ENCODE peak calls at places on chromosome 1, in ten cellular contexts. One of them, this sample, is unnamed.

GRCh38 chr1:223708001-223708359 is 4.4 kb upstream of the CAPN2 start:
- DNase-seq in activated T-cell treated with anti-CD3 and anti-CD28 coated beads, Interleukin-2, amount 50 U/mL, for 72 hours: no peak
- DNase-seq in left ventricle myocardium superior: no peak
- DNase-seq in GF-D8: no peak
- DNase-seq in naive thymus-derived CD8-positive, alpha-beta T cell: no peak
- DNase-seq in activated CD8-positive, alpha-beta memory T cell treated with anti-CD3 and anti-CD28 coated beads for 48 hours: no peak
- DNase-seq in lower leg skin: no peak
- DNase-seq in SJSA1: no peak
- DNase-seq in transverse colon: peak
- DNase-seq in stimulated activated CD8-positive, alpha-beta memory T cell treated with anti-CD3 and anti-CD28 coated beads, Interleukin-2, amount 100 ng/mL, for 48 hours: no peak
- DNase-seq in this sample: no peak

GRCh38 chr1:110879758-110880606 is 7.0 kb downstream of the CD53 start:
- DNase-seq in activated T-cell treated with anti-CD3 and anti-CD28 coated beads, Interleukin-2, amount 50 U/mL, for 72 hours: peak
- DNase-seq in left ventricle myocardium superior: no peak
- DNase-seq in GF-D8: peak
- DNase-seq in naive thymus-derived CD8-positive, alpha-beta T cell: no peak
- DNase-seq in activated CD8-positive, alpha-beta memory T cell treated with anti-CD3 and anti-CD28 coated beads for 48 hours: no peak
- DNase-seq in lower leg skin: no peak
- DNase-seq in SJSA1: no peak
- DNase-seq in transverse colon: peak
- DNase-seq in stimulated activated CD8-positive, alpha-beta memory T cell treated with anti-CD3 and anti-CD28 coated beads, Interleukin-2, amount 100 ng/mL, for 48 hours: no peak
- DNase-seq in this sample: peak

GRCh38 chr1:226990133-226990716 is 50.1 kb downstream of the COQ8A start:
- DNase-seq in activated T-cell treated with anti-CD3 and anti-CD28 coated beads, Interleukin-2, amount 50 U/mL, for 72 hours: peak
- DNase-seq in left ventricle myocardium superior: no peak
- DNase-seq in GF-D8: no peak
- DNase-seq in naive thymus-derived CD8-positive, alpha-beta T cell: peak
- DNase-seq in activated CD8-positive, alpha-beta memory T cell treated with anti-CD3 and anti-CD28 coated beads for 48 hours: peak
- DNase-seq in lower leg skin: no peak
- DNase-seq in SJSA1: no peak
- DNase-seq in transverse colon: peak
- DNase-seq in stimulated activated CD8-positive, alpha-beta memory T cell treated with anti-CD3 and anti-CD28 coated beads, Interleukin-2, amount 100 ng/mL, for 48 hours: peak
- DNase-seq in this sample: peak

GRCh38 chr1:87151500-87152421 is 176.9 kb upstream of the LMO4 start:
- DNase-seq in activated T-cell treated with anti-CD3 and anti-CD28 coated beads, Interleukin-2, amount 50 U/mL, for 72 hours: peak
- DNase-seq in left ventricle myocardium superior: peak
- DNase-seq in GF-D8: peak
- DNase-seq in naive thymus-derived CD8-positive, alpha-beta T cell: peak
- DNase-seq in activated CD8-positive, alpha-beta memory T cell treated with anti-CD3 and anti-CD28 coated beads for 48 hours: peak
- DNase-seq in lower leg skin: peak
- DNase-seq in SJSA1: peak
- DNase-seq in transverse colon: peak
- DNase-seq in stimulated activated CD8-positive, alpha-beta memory T cell treated with anti-CD3 and anti-CD28 coated beads, Interleukin-2, amount 100 ng/mL, for 48 hours: peak
- DNase-seq in this sample: peak

GRCh38 chr1:4794020-4794780 is 139.8 kb downstream of the AJAP1 start:
- DNase-seq in activated T-cell treated with anti-CD3 and anti-CD28 coated beads, Interleukin-2, amount 50 U/mL, for 72 hours: no peak
- DNase-seq in left ventricle myocardium superior: no peak
- DNase-seq in GF-D8: no peak
- DNase-seq in naive thymus-derived CD8-positive, alpha-beta T cell: no peak
- DNase-seq in activated CD8-positive, alpha-beta memory T cell treated with anti-CD3 and anti-CD28 coated beads for 48 hours: no peak
- DNase-seq in lower leg skin: peak
- DNase-seq in SJSA1: no peak
- DNase-seq in transverse colon: no peak
- DNase-seq in stimulated activated CD8-positive, alpha-beta memory T cell treated with anti-CD3 and anti-CD28 coated beads, Interleukin-2, amount 100 ng/mL, for 48 hours: no peak
- DNase-seq in this sample: no peak

GRCh38 chr1:43986712-43987111 is 4.7 kb upstream of the CCDC24 start:
- DNase-seq in activated T-cell treated with anti-CD3 and anti-CD28 coated beads, Interleukin-2, amount 50 U/mL, for 72 hours: no peak
- DNase-seq in left ventricle myocardium superior: no peak
- DNase-seq in GF-D8: no peak
- DNase-seq in naive thymus-derived CD8-positive, alpha-beta T cell: no peak
- DNase-seq in activated CD8-positive, alpha-beta memory T cell treated with anti-CD3 and anti-CD28 coated beads for 48 hours: no peak
- DNase-seq in lower leg skin: no peak
- DNase-seq in SJSA1: no peak
- DNase-seq in transverse colon: peak
- DNase-seq in stimulated activated CD8-positive, alpha-beta memory T cell treated with anti-CD3 and anti-CD28 coated beads, Interleukin-2, amount 100 ng/mL, for 48 hours: no peak
- DNase-seq in this sample: no peak

GRCh38 chr1:43277116-43277876 is 7.5 kb downstream of the TMEM125 start:
- DNase-seq in activated T-cell treated with anti-CD3 and anti-CD28 coated beads, Interleukin-2, amount 50 U/mL, for 72 hours: no peak
- DNase-seq in left ventricle myocardium superior: no peak
- DNase-seq in GF-D8: no peak
- DNase-seq in naive thymus-derived CD8-positive, alpha-beta T cell: no peak
- DNase-seq in activated CD8-positive, alpha-beta memory T cell treated with anti-CD3 and anti-CD28 coated beads for 48 hours: no peak
- DNase-seq in lower leg skin: peak
- DNase-seq in SJSA1: no peak
- DNase-seq in transverse colon: no peak
- DNase-seq in stimulated activated CD8-positive, alpha-beta memory T cell treated with anti-CD3 and anti-CD28 coated beads, Interleukin-2, amount 100 ng/mL, for 48 hours: no peak
- DNase-seq in this sample: no peak

GRCh38 chr1:111334169-111334568 is 43.5 kb downstream of the CHIA start:
- DNase-seq in activated T-cell treated with anti-CD3 and anti-CD28 coated beads, Interleukin-2, amount 50 U/mL, for 72 hours: peak
- DNase-seq in left ventricle myocardium superior: no peak
- DNase-seq in GF-D8: no peak
- DNase-seq in naive thymus-derived CD8-positive, alpha-beta T cell: peak
- DNase-seq in activated CD8-positive, alpha-beta memory T cell treated with anti-CD3 and anti-CD28 coated beads for 48 hours: no peak
- DNase-seq in lower leg skin: no peak
- DNase-seq in SJSA1: no peak
- DNase-seq in transverse colon: no peak
- DNase-seq in stimulated activated CD8-positive, alpha-beta memory T cell treated with anti-CD3 and anti-CD28 coated beads, Interleukin-2, amount 100 ng/mL, for 48 hours: no peak
- DNase-seq in this sample: peak

GRCh38 chr1:155012052-155012546 is 9.5 kb downstream of the ZBTB7B start:
- DNase-seq in activated T-cell treated with anti-CD3 and anti-CD28 coated beads, Interleukin-2, amount 50 U/mL, for 72 hours: no peak
- DNase-seq in left ventricle myocardium superior: peak
- DNase-seq in GF-D8: peak
- DNase-seq in naive thymus-derived CD8-positive, alpha-beta T cell: no peak
- DNase-seq in activated CD8-positive, alpha-beta memory T cell treated with anti-CD3 and anti-CD28 coated beads for 48 hours: no peak
- DNase-seq in lower leg skin: peak
- DNase-seq in SJSA1: no peak
- DNase-seq in transverse colon: peak
- DNase-seq in stimulated activated CD8-positive, alpha-beta memory T cell treated with anti-CD3 and anti-CD28 coated beads, Interleukin-2, amount 100 ng/mL, for 48 hours: no peak
- DNase-seq in this sample: peak

GRCh38 chr1:115099693-115100050 is 10.4 kb upstream of the TSPAN2 start:
- DNase-seq in activated T-cell treated with anti-CD3 and anti-CD28 coated beads, Interleukin-2, amount 50 U/mL, for 72 hours: peak
- DNase-seq in left ventricle myocardium superior: no peak
- DNase-seq in GF-D8: no peak
- DNase-seq in naive thymus-derived CD8-positive, alpha-beta T cell: no peak
- DNase-seq in activated CD8-positive, alpha-beta memory T cell treated with anti-CD3 and anti-CD28 coated beads for 48 hours: no peak
- DNase-seq in lower leg skin: no peak
- DNase-seq in SJSA1: no peak
- DNase-seq in transverse colon: no peak
- DNase-seq in stimulated activated CD8-positive, alpha-beta memory T cell treated with anti-CD3 and anti-CD28 coated beads, Interleukin-2, amount 100 ng/mL, for 48 hours: no peak
- DNase-seq in this sample: no peak

GRCh38 chr1:119327436-119328155 is 41.0 kb upstream of the HAO2 start:
- DNase-seq in activated T-cell treated with anti-CD3 and anti-CD28 coated beads, Interleukin-2, amount 50 U/mL, for 72 hours: peak
- DNase-seq in left ventricle myocardium superior: peak
- DNase-seq in GF-D8: no peak
- DNase-seq in naive thymus-derived CD8-positive, alpha-beta T cell: peak
- DNase-seq in activated CD8-positive, alpha-beta memory T cell treated with anti-CD3 and anti-CD28 coated beads for 48 hours: no peak
- DNase-seq in lower leg skin: no peak
- DNase-seq in SJSA1: no peak
- DNase-seq in transverse colon: peak
- DNase-seq in stimulated activated CD8-positive, alpha-beta memory T cell treated with anti-CD3 and anti-CD28 coated beads, Interleukin-2, amount 100 ng/mL, for 48 hours: no peak
- DNase-seq in this sample: peak

GRCh38 chr1:184329962-184330868 is 56.6 kb upstream of the C1orf21 start:
- DNase-seq in activated T-cell treated with anti-CD3 and anti-CD28 coated beads, Interleukin-2, amount 50 U/mL, for 72 hours: no peak
- DNase-seq in left ventricle myocardium superior: no peak
- DNase-seq in GF-D8: no peak
- DNase-seq in naive thymus-derived CD8-positive, alpha-beta T cell: no peak
- DNase-seq in activated CD8-positive, alpha-beta memory T cell treated with anti-CD3 and anti-CD28 coated beads for 48 hours: no peak
- DNase-seq in lower leg skin: no peak
- DNase-seq in SJSA1: no peak
- DNase-seq in transverse colon: peak
- DNase-seq in stimulated activated CD8-positive, alpha-beta memory T cell treated with anti-CD3 and anti-CD28 coated beads, Interleukin-2, amount 100 ng/mL, for 48 hours: no peak
- DNase-seq in this sample: no peak

GRCh38 chr1:53526451-53527101 is 67.4 kb downstream of the DMRTB1 start:
- DNase-seq in activated T-cell treated with anti-CD3 and anti-CD28 coated beads, Interleukin-2, amount 50 U/mL, for 72 hours: no peak
- DNase-seq in left ventricle myocardium superior: peak
- DNase-seq in GF-D8: no peak
- DNase-seq in naive thymus-derived CD8-positive, alpha-beta T cell: no peak
- DNase-seq in activated CD8-positive, alpha-beta memory T cell treated with anti-CD3 and anti-CD28 coated beads for 48 hours: no peak
- DNase-seq in lower leg skin: no peak
- DNase-seq in SJSA1: peak
- DNase-seq in transverse colon: no peak
- DNase-seq in stimulated activated CD8-positive, alpha-beta memory T cell treated with anti-CD3 and anti-CD28 coated beads, Interleukin-2, amount 100 ng/mL, for 48 hours: no peak
- DNase-seq in this sample: no peak

GRCh38 chr1:51516639-51517158 is 2.4 kb downstream of the EPS15 start:
- DNase-seq in activated T-cell treated with anti-CD3 and anti-CD28 coated beads, Interleukin-2, amount 50 U/mL, for 72 hours: no peak
- DNase-seq in left ventricle myocardium superior: no peak
- DNase-seq in GF-D8: no peak
- DNase-seq in naive thymus-derived CD8-positive, alpha-beta T cell: no peak
- DNase-seq in activated CD8-positive, alpha-beta memory T cell treated with anti-CD3 and anti-CD28 coated beads for 48 hours: no peak
- DNase-seq in lower leg skin: no peak
- DNase-seq in SJSA1: no peak
- DNase-seq in transverse colon: no peak
- DNase-seq in stimulated activated CD8-positive, alpha-beta memory T cell treated with anti-CD3 and anti-CD28 coated beads, Interleukin-2, amount 100 ng/mL, for 48 hours: no peak
- DNase-seq in this sample: no peak

GRCh38 chr1:201171063-201172036 is 17.1 kb upstream of the TMEM9 start:
- DNase-seq in activated T-cell treated with anti-CD3 and anti-CD28 coated beads, Interleukin-2, amount 50 U/mL, for 72 hours: peak
- DNase-seq in left ventricle myocardium superior: peak
- DNase-seq in GF-D8: no peak
- DNase-seq in naive thymus-derived CD8-positive, alpha-beta T cell: peak
- DNase-seq in activated CD8-positive, alpha-beta memory T cell treated with anti-CD3 and anti-CD28 coated beads for 48 hours: peak
- DNase-seq in lower leg skin: peak
- DNase-seq in SJSA1: no peak
- DNase-seq in transverse colon: peak
- DNase-seq in stimulated activated CD8-positive, alpha-beta memory T cell treated with anti-CD3 and anti-CD28 coated beads, Interleukin-2, amount 100 ng/mL, for 48 hours: peak
- DNase-seq in this sample: peak

GRCh38 chr1:246455487-246455886 is 51.6 kb downstream of the SMYD3 start:
- DNase-seq in activated T-cell treated with anti-CD3 and anti-CD28 coated beads, Interleukin-2, amount 50 U/mL, for 72 hours: no peak
- DNase-seq in left ventricle myocardium superior: no peak
- DNase-seq in GF-D8: no peak
- DNase-seq in naive thymus-derived CD8-positive, alpha-beta T cell: no peak
- DNase-seq in activated CD8-positive, alpha-beta memory T cell treated with anti-CD3 and anti-CD28 coated beads for 48 hours: no peak
- DNase-seq in lower leg skin: no peak
- DNase-seq in SJSA1: no peak
- DNase-seq in transverse colon: no peak
- DNase-seq in stimulated activated CD8-positive, alpha-beta memory T cell treated with anti-CD3 and anti-CD28 coated beads, Interleukin-2, amount 100 ng/mL, for 48 hours: no peak
- DNase-seq in this sample: no peak

GRCh38 chr1:96416111-96416595 is 305.4 kb upstream of the PTBP2 start:
- DNase-seq in activated T-cell treated with anti-CD3 and anti-CD28 coated beads, Interleukin-2, amount 50 U/mL, for 72 hours: no peak
- DNase-seq in left ventricle myocardium superior: no peak
- DNase-seq in GF-D8: no peak
- DNase-seq in naive thymus-derived CD8-positive, alpha-beta T cell: no peak
- DNase-seq in activated CD8-positive, alpha-beta memory T cell treated with anti-CD3 and anti-CD28 coated beads for 48 hours: no peak
- DNase-seq in lower leg skin: peak
- DNase-seq in SJSA1: peak
- DNase-seq in transverse colon: peak
- DNase-seq in stimulated activated CD8-positive, alpha-beta memory T cell treated with anti-CD3 and anti-CD28 coated beads, Interleukin-2, amount 100 ng/mL, for 48 hours: no peak
- DNase-seq in this sample: no peak

GRCh38 chr1:76086109-76086508 is 11.6 kb downstream of the ST6GALNAC3 start:
- DNase-seq in activated T-cell treated with anti-CD3 and anti-CD28 coated beads, Interleukin-2, amount 50 U/mL, for 72 hours: no peak
- DNase-seq in left ventricle myocardium superior: no peak
- DNase-seq in GF-D8: no peak
- DNase-seq in naive thymus-derived CD8-positive, alpha-beta T cell: no peak
- DNase-seq in activated CD8-positive, alpha-beta memory T cell treated with anti-CD3 and anti-CD28 coated beads for 48 hours: no peak
- DNase-seq in lower leg skin: no peak
- DNase-seq in SJSA1: no peak
- DNase-seq in transverse colon: no peak
- DNase-seq in stimulated activated CD8-positive, alpha-beta memory T cell treated with anti-CD3 and anti-CD28 coated beads, Interleukin-2, amount 100 ng/mL, for 48 hours: no peak
- DNase-seq in this sample: no peak

GRCh38 chr1:210584439-210585113 is 255.9 kb downstream of the HHAT start:
- DNase-seq in activated T-cell treated with anti-CD3 and anti-CD28 coated beads, Interleukin-2, amount 50 U/mL, for 72 hours: peak
- DNase-seq in left ventricle myocardium superior: peak
- DNase-seq in GF-D8: peak
- DNase-seq in naive thymus-derived CD8-positive, alpha-beta T cell: peak
- DNase-seq in activated CD8-positive, alpha-beta memory T cell treated with anti-CD3 and anti-CD28 coated beads for 48 hours: peak
- DNase-seq in lower leg skin: no peak
- DNase-seq in SJSA1: peak
- DNase-seq in transverse colon: peak
- DNase-seq in stimulated activated CD8-positive, alpha-beta memory T cell treated with anti-CD3 and anti-CD28 coated beads, Interleukin-2, amount 100 ng/mL, for 48 hours: peak
- DNase-seq in this sample: peak

GRCh38 chr1:109490029-109490933 is 3.6 kb upstream of the CYB561D1 start:
- DNase-seq in activated T-cell treated with anti-CD3 and anti-CD28 coated beads, Interleukin-2, amount 50 U/mL, for 72 hours: peak
- DNase-seq in left ventricle myocardium superior: peak
- DNase-seq in GF-D8: no peak
- DNase-seq in naive thymus-derived CD8-positive, alpha-beta T cell: peak
- DNase-seq in activated CD8-positive, alpha-beta memory T cell treated with anti-CD3 and anti-CD28 coated beads for 48 hours: no peak
- DNase-seq in lower leg skin: peak
- DNase-seq in SJSA1: peak
- DNase-seq in transverse colon: peak
- DNase-seq in stimulated activated CD8-positive, alpha-beta memory T cell treated with anti-CD3 and anti-CD28 coated beads, Interleukin-2, amount 100 ng/mL, for 48 hours: peak
- DNase-seq in this sample: peak